ENCODE peak calls at places on chromosomes 13 and 19, in eight cellular contexts. E is psoas muscle; J is HepG2; D is activated gamma-delta T cell treated with Interleukin-2 at 50 U/mL for 16 hours; H is ACHN; A is nucleus accumbens; M is naive thymus-derived CD8-positive, alpha-beta T cell; T is WERI-Rb-1. Y is an unnamed sample.

GRCh38 chr13:79796116-79796515 is 315.2 kb downstream of the NDFIP2 start:
- DNase-seq in E (no peak), J (no peak), D (no peak), H (no peak), A (no peak), M (no peak), T (no peak), Y (no peak)

GRCh38 chr13:47898080-47898479 is 103.0 kb downstream of the SUCLA2 start:
- DNase-seq in E (no peak), J (peak), D (no peak), H (no peak), A (no peak), M (no peak), T (no peak), Y (no peak)

GRCh38 chr13:21686761-21687391 is 16.0 kb downstream of the FGF9 start:
- DNase-seq in E (no peak), J (no peak), D (no peak), H (no peak), A (no peak), M (no peak), T (no peak), Y (no peak)

GRCh38 chr13:47420568-47420967 is 523.7 kb upstream of the HTR2A start:
- DNase-seq in E (no peak), J (no peak), D (no peak), H (no peak), A (no peak), M (no peak), T (no peak), Y (no peak)

GRCh38 chr19:32415246-32415645 is 9.7 kb downstream of the DPY19L3 start:
- DNase-seq in E (no peak), J (no peak), D (no peak), H (no peak), A (peak), M (no peak), T (no peak), Y (no peak)

GRCh38 chr13:113932060-113932459 is 41.8 kb downstream of the C13orf46 start:
- DNase-seq in E (peak), J (no peak), D (peak), H (no peak), A (no peak), M (no peak), T (no peak), Y (no peak)

GRCh38 chr19:32464279-32464678 is 58.7 kb downstream of the DPY19L3 start:
- DNase-seq in E (no peak), J (no peak), D (no peak), H (peak), A (no peak), M (no peak), T (no peak), Y (no peak)

GRCh38 chr19:41206926-41207750 is 11.9 kb upstream of the AXL start:
- DNase-seq in E (peak), J (no peak), D (no peak), H (no peak), A (no peak), M (no peak), T (no peak), Y (no peak)

GRCh38 chr19:30338878-30339623 is 33.1 kb upstream of the ZNF536 start:
- DNase-seq in E (no peak), J (no peak), D (no peak), H (no peak), A (no peak), M (no peak), T (no peak), Y (no peak)

GRCh38 chr13:90680826-90681225 is 666.7 kb upstream of the MIR17HG start:
- DNase-seq in E (no peak), J (no peak), D (no peak), H (no peak), A (no peak), M (no peak), T (no peak), Y (no peak)

GRCh38 chr19:15358918-15359317 is 20.7 kb downstream of the AKAP8 start:
- DNase-seq in E (no peak), J (no peak), D (no peak), H (no peak), A (no peak), M (no peak), T (no peak), Y (no peak)

GRCh38 chr13:47484564-47484963 is 516.5 kb downstream of the SUCLA2 start:
- DNase-seq in E (no peak), J (peak), D (no peak), H (no peak), A (no peak), M (no peak), T (no peak), Y (no peak)

GRCh38 chr19:14214580-14214979 is 8.6 kb upstream of the ADGRL1 start:
- DNase-seq in E (no peak), J (no peak), D (no peak), H (no peak), A (no peak), M (no peak), T (no peak), Y (no peak)